ENCODE peak calls at places on chromosomes 5 and 9, in five cellular contexts. U, W, Q, D and C are unnamed samples.

GRCh38 chr9:4515958-4516375 is 25.7 kb downstream of the SLC1A1 start:
- DNase-seq in Q (no peak), W (no peak), D (no peak), U (no peak), C (no peak)

GRCh38 chr9:12785251-12785880 is 10.5 kb downstream of the LURAP1L start:
- DNase-seq in W (no peak), D (no peak), Q (no peak), U (no peak), C (peak; percentile 45)

GRCh38 chr9:133708123-133708769 is 29.9 kb downstream of the SARDH start:
- DNase-seq in D (no peak), Q (no peak), U (no peak), W (no peak), C (no peak)

GRCh38 chr9:36450110-36450732 is 50.2 kb upstream of the RNF38 start:
- DNase-seq in D (peak; percentile 17), Q (no peak), U (no peak), W (no peak), C (peak; percentile 40)

GRCh38 chr9:16335788-16336580 is 534.5 kb downstream of the BNC2 start:
- DNase-seq in U (no peak), Q (no peak), W (peak; percentile 93), D (no peak), C (peak; percentile 92)

GRCh38 chr9:126953089-126953809 is 38.7 kb downstream of the RALGPS1 start:
- DNase-seq in D (no peak), Q (no peak), W (no peak), U (no peak), C (peak; percentile 44)

GRCh38 chr5:114297915-114298314 is 64.0 kb upstream of the KCNN2 start:
- DNase-seq in W (no peak), Q (no peak), U (no peak), D (no peak), C (no peak)

GRCh38 chr5:107806705-107807104 is 136.0 kb upstream of the EFNA5 start:
- DNase-seq in D (no peak), U (no peak), Q (no peak), W (no peak), C (peak; percentile 72)

GRCh38 chr9:126844085-126844484 is 16.4 kb upstream of the ZBTB34 start:
- DNase-seq in W (peak; percentile 33), Q (no peak), U (no peak), D (no peak), C (peak; percentile 93)

GRCh38 chr9:16867571-16868311 is 2.7 kb downstream of the BNC2 start:
- DNase-seq in U (no peak), W (no peak), Q (no peak), D (no peak), C (peak; percentile 49)

GRCh38 chr9:129102791-129103594 is 7.6 kb downstream of the CRAT start:
- DNase-seq in D (peak; percentile 63), W (peak; percentile 20), U (no peak), Q (peak; percentile 24), C (peak; percentile 40)

GRCh38 chr5:150142800-150143724 is 12.6 kb downstream of the PDGFRB start:
- DNase-seq in U (no peak), Q (no peak), D (peak; percentile 74), W (peak; percentile 87), C (peak; percentile 95)

GRCh38 chr5:122434547-122434946 is 122.5 kb downstream of the SNCAIP start:
- DNase-seq in Q (no peak), U (no peak), W (no peak), D (no peak), C (no peak)

GRCh38 chr9:127942152-127943010 is 4.7 kb upstream of the DPM2 start:
- DNase-seq in D (peak; percentile 63), Q (no peak), U (peak; percentile 33), W (no peak), C (peak; percentile 77)